ENCODE peak calls at places on chromosomes 13 and 19, in seven cellular contexts. W, E, F, L, V, B and Q are unnamed samples.

GRCh38 chr19:14563989-14564650 is 7.7 kb downstream of the NDUFB7 start:
- DNase-seq in V (no peak), F (no peak), E (peak), L (no peak), W (no peak), B (peak), Q (no peak)

GRCh38 chr19:8334458-8335342 is 8.4 kb downstream of the KANK3 start:
- DNase-seq in E (peak), B (no peak), F (peak), W (peak), V (peak), L (no peak), Q (peak)

GRCh38 chr13:99086149-99086868 is 108.4 kb upstream of the DOCK9 start:
- DNase-seq in V (peak), E (peak), B (peak), L (no peak), F (peak), W (peak), Q (peak)

GRCh38 chr19:572891-573825 is 762 bp downstream of the BSG start:
- DNase-seq in F (peak), W (peak), L (no peak), B (peak), E (peak), V (peak), Q (peak)

GRCh38 chr13:52348081-52348480 is 57.9 kb downstream of the THSD1 start:
- DNase-seq in E (no peak), L (no peak), F (peak), W (peak), V (no peak), B (no peak), Q (peak)

GRCh38 chr13:40059540-40060232 is 404.2 kb downstream of the COG6 start:
- DNase-seq in V (no peak), B (no peak), L (no peak), W (no peak), F (no peak), E (no peak), Q (peak)

GRCh38 chr13:26872444-26873173 is 112.0 kb upstream of the GPR12 start:
- DNase-seq in V (no peak), F (peak), B (peak), E (peak), L (no peak), W (peak), Q (peak)

GRCh38 chr19:7769171-7769570 is 6.1 kb downstream of the CLEC4M start:
- DNase-seq in L (no peak), W (no peak), E (no peak), B (no peak), F (no peak), V (peak), Q (no peak)

GRCh38 chr13:53015044-53015443 is 13.6 kb upstream of the OLFM4 start:
- DNase-seq in F (no peak), V (no peak), L (no peak), E (no peak), B (no peak), W (no peak), Q (no peak)

GRCh38 chr13:103371271-103371670 is 305.1 kb upstream of the SLC10A2 start:
- DNase-seq in W (peak), L (no peak), F (no peak), B (no peak), V (no peak), E (no peak), Q (no peak)

GRCh38 chr19:52991021-52991420 is 22.7 kb upstream of the ERVV-1 start:
- DNase-seq in E (no peak), B (no peak), F (no peak), V (no peak), L (no peak), W (no peak), Q (no peak)

GRCh38 chr13:77537302-77537919 is 1.9 kb downstream of the SCEL start:
- DNase-seq in W (no peak), F (no peak), V (no peak), E (no peak), L (no peak), B (no peak), Q (no peak)

GRCh38 chr19:45276284-45276687 is 25.2 kb downstream of the MARK4 start:
- DNase-seq in F (no peak), E (no peak), B (peak), W (peak), L (no peak), V (no peak), Q (peak)

GRCh38 chr19:43789029-43789428 is 8.3 kb upstream of the KCNN4 start:
- DNase-seq in B (no peak), F (peak), L (no peak), E (no peak), V (no peak), W (peak), Q (peak)

GRCh38 chr13:92164822-92165221 is 766.4 kb downstream of the GPC5 start:
- DNase-seq in L (no peak), W (no peak), B (no peak), V (no peak), E (no peak), F (no peak), Q (no peak)

GRCh38 chr13:94968040-94968756 is 255.9 kb upstream of the SOX21 start:
- DNase-seq in E (no peak), F (no peak), V (no peak), B (no peak), W (no peak), L (no peak), Q (peak)

GRCh38 chr13:30816733-30817132 is 81.4 kb downstream of the ALOX5AP start:
- DNase-seq in W (peak), V (no peak), F (no peak), E (no peak), B (no peak), L (no peak), Q (no peak)

GRCh38 chr13:50089633-50090032 is 74.4 kb downstream of the KCNRG start:
- DNase-seq in W (no peak), E (no peak), B (no peak), V (no peak), F (no peak), L (no peak), Q (no peak)

GRCh38 chr13:20353973-20354372 is 121.9 kb upstream of the GJB6 start:
- DNase-seq in V (no peak), B (no peak), L (no peak), F (peak), W (peak), E (no peak), Q (no peak)
- TF ChIP-seq CTCF in V (no peak), B (no peak), L (no peak), F (peak), W (peak), E (no peak), Q (no peak)

GRCh38 chr19:42386974-42387707 is 3.0 kb downstream of the CNFN start:
- DNase-seq in L (no peak), V (peak), F (peak), B (peak), E (peak), W (peak), Q (peak)
- TF ChIP-seq CTCF in L (no peak), V (peak), F (peak), B (peak), E (peak), W (peak), Q (peak)

GRCh38 chr13:28411859-28412353 is 83.0 kb downstream of the FLT1 start:
- DNase-seq in E (no peak), L (no peak), V (no peak), B (no peak), F (no peak), W (peak), Q (no peak)

GRCh38 chr13:28421674-28422410 is 73.1 kb downstream of the FLT1 start:
- DNase-seq in L (no peak), E (no peak), V (no peak), W (no peak), B (no peak), F (no peak), Q (no peak)

GRCh38 chr13:28413999-28414398 is 80.9 kb downstream of the FLT1 start:
- DNase-seq in F (no peak), V (no peak), E (no peak), L (no peak), W (no peak), B (no peak), Q (no peak)

GRCh38 chr13:28412981-28413380 is 81.9 kb downstream of the FLT1 start:
- DNase-seq in L (no peak), F (no peak), V (no peak), W (peak), B (no peak), E (peak), Q (no peak)

DNA sequence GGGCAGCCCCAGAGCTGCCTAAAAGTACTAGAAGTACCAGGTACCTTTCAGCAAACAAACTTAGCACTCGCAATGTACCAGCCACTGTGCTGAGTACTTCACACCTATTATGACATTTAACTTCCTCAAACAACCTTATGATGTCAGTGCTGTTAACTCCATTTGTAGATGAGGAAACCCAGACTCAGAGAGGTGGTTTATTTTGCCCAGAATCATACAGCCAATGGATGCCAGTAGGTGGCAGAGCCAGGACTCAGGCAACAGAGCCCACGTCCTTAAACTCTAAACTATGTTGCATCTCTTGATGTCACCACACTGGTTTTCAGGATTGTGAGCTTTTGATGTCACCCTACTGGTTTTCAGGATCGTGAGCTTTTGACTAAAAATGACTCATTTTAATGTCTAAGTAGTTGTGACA is 78.9 kb downstream of the FLT1 start:
- DNase-seq in L (no peak), B (no peak), E (no peak), F (no peak), W (no peak), V (no peak), Q (no peak)
- TF ChIP-seq CTCF in L (no peak), B (peak), E (no peak), F (no peak), W (no peak), V (no peak), Q (no peak)

DNA sequence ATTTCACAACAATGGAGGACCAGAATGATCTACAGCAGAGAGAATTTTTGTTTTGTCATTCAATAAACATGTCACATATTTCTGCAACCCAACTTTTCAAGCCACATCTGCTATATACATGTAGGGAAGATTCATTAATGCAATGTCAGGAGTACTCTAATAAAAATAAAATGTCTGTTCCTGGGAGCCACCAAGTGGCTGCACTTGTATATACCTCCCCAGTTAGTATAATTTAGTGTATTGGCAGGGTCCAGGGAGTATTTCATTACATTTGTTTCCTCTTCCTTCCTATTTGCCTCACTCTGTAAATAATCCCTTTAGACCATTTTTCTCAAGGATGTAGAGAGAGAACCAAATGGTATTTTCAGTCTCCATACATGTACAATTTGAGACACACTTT is 1169.0 kb downstream of the DIAPH3 start:
- DNase-seq in L (no peak), F (no peak), V (no peak), W (peak), B (peak), E (no peak), Q (no peak)
- TF ChIP-seq CTCF in L (no peak), F (no peak), V (no peak), W (peak), B (peak), E (no peak), Q (no peak)

GRCh38 chr13:23081901-23082300 is 98.9 kb upstream of the SGCG start:
- DNase-seq in E (no peak), W (no peak), V (no peak), B (no peak), L (no peak), F (no peak), Q (no peak)

GRCh38 chr13:23086951-23087350 is 93.8 kb upstream of the SGCG start:
- DNase-seq in F (no peak), E (no peak), B (no peak), V (no peak), L (no peak), W (no peak), Q (no peak)

DNA sequence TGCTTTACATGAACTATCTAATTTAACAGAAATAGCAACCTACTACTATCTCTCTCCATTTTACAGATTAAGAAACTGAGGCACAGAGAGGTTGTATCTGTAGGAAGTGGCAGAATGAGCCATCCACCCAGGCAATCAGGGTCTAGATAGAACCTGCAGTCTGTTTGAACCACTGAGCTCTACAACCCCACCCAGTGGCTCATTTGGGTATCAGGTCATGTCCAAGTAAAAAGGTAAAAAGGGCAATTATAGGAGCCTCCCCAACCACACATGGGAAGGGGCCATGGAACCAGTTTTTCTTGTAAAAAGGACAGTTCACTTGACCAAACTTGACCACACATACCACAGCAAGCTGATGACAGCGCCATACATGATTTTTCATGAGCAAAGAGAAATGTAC is 92.9 kb upstream of the SGCG start:
- DNase-seq in F (peak), V (no peak), W (peak), B (peak), E (no peak), L (no peak), Q (peak)
- TF ChIP-seq CTCF in F (peak), V (peak), W (peak), B (peak), E (peak), L (no peak), Q (peak)

DNA sequence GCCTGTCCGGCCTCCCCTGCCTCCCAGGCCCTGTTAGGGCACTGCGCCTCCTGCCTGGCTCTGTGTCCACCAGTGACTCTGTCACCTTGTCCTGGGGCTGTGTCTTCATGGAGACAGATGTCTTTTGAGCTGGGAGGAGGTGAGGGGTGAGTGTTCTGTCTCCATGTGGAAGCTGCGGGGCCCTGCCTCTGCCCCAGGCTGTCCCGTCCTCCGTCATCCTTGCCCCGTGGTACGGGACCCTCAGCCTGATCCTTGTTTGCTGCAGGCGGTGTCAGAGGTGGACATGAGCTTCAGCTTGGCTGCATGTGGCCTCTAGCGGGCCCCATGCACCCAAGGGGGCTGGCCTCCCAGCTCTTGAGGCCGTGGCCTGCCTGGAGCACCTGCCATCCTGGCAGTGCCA is 181.0 kb downstream of the KDM4B start:
- DNase-seq in B (no peak), L (no peak), E (no peak), W (no peak), V (peak), F (no peak), Q (no peak)
- TF ChIP-seq CTCF in B (no peak), L (no peak), E (no peak), W (no peak), V (no peak), F (no peak), Q (no peak)

DNA sequence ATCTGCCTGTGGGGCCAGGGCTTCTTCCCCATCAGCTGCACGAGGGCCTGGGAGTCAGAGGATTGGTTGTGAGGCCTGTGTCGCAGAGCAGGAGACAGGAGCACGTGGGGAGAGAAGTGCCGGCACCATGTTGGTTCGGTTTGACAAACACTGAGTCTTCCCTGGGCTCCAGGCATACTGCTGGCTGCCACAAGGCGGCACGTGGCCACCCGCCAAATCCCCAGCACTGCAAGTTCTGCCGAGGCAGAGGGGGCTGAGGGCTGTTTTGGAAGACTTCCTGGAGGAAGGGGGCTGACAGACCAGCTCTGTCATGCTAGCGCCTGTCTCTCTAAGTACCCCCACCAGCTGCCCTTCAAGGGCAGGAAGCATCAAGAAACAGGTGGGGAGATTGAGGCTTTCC is 9.5 kb downstream of the SHANK1 start:
- DNase-seq in F (no peak), W (no peak), E (peak), V (no peak), L (no peak), B (no peak), Q (peak)
- TF ChIP-seq CTCF in F (peak), W (peak), E (no peak), V (no peak), L (no peak), B (no peak), Q (peak)

DNA sequence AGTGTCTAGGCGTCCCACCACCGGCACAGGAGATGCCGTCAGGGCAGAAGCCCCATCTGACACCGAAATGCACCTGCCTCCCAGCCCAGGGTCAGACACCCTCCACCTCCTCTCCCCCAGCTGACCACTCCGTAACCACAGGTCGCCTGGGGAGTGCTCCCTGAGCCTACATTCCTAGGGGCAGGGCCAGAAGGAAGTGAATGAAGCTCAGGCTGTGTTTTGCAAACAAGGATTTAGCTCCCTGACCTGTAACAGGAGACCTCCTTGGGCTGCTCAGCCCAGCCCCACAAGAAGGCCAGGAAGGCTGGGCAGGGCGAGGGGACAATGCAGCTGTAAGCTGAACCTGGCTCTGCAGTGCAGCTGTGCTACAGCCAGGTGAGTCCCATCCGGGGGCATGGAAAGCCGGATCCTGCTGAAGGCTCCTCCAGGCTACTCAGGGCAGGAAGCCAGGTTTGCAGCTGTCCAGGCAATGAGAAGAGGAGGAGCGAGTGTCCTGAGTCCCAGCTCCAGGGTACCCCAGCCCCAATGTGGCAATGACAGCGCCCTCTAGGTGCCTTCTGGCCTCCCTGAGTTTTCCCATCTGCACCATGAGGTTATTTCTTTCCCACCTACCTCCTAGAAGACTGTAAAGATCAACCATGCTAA is 42.1 kb downstream of the RHPN2 start:
- DNase-seq in E (no peak), B (no peak), V (no peak), W (no peak), L (no peak), F (no peak), Q (no peak)
- TF ChIP-seq CTCF in E (no peak), B (peak), V (no peak), W (no peak), L (no peak), F (no peak), Q (no peak)